ENCODE peak calls at places on chromosome 18, in ten cellular contexts. E, C, N, G, P, Q, I, L, H and U are unnamed samples.

GRCh38 chr18:7872569-7872968 is 305.5 kb downstream of the PTPRM start:
- DNase-seq in E (peak), C (peak), N (peak), G (peak), P (no peak), Q (no peak), I (no peak), L (peak), H (peak), U (no peak)

GRCh38 chr18:14075196-14075595 is 57.0 kb downstream of the ZNF519 start:
- DNase-seq in E (no peak), C (no peak), N (no peak), G (no peak), P (no peak), Q (no peak), I (no peak), L (no peak), H (no peak), U (no peak)

GRCh38 chr18:2547477-2548087 is 23.7 kb downstream of the METTL4 start:
- DNase-seq in E (peak), C (peak), N (peak), G (peak), P (peak), Q (no peak), I (peak), L (no peak), H (peak), U (peak)

GRCh38 chr18:76584414-76585310 is 89.6 kb upstream of the ZNF516 start:
- DNase-seq in E (no peak), C (no peak), N (no peak), G (no peak), P (no peak), Q (no peak), I (no peak), L (no peak), H (no peak), U (no peak)

GRCh38 chr18:57446322-57446721 is 11.1 kb downstream of the ONECUT2 start:
- DNase-seq in E (no peak), C (no peak), N (no peak), G (no peak), P (peak), Q (no peak), I (peak), L (no peak), H (peak), U (peak)

GRCh38 chr18:433297-433696 is 67.2 kb downstream of the COLEC12 start:
- DNase-seq in E (no peak), C (no peak), N (no peak), G (no peak), P (no peak), Q (no peak), I (peak), L (no peak), H (no peak), U (no peak)

GRCh38 chr18:79730804-79731203 is 51.2 kb downstream of the CTDP1 start:
- DNase-seq in E (no peak), C (no peak), N (no peak), G (no peak), P (no peak), Q (no peak), I (no peak), L (no peak), H (no peak), U (no peak)

GRCh38 chr18:44895176-44895798 is 214.6 kb downstream of the SETBP1 start:
- DNase-seq in E (peak), C (peak), N (peak), G (no peak), P (peak), Q (peak), I (no peak), L (peak), H (peak), U (peak)

GRCh38 chr18:52395146-52395852 is 55.3 kb downstream of the DCC start:
- DNase-seq in E (no peak), C (no peak), N (no peak), G (no peak), P (no peak), Q (no peak), I (no peak), L (no peak), H (no peak), U (no peak)

GRCh38 chr18:26406294-26406693 is 142.1 kb downstream of the KCTD1 start:
- DNase-seq in E (no peak), C (no peak), N (no peak), G (no peak), P (no peak), Q (no peak), I (no peak), L (no peak), H (no peak), U (no peak)

GRCh38 chr18:79949571-79950439 is 1.6 kb downstream of the SLC66A2 start:
- DNase-seq in E (peak), C (no peak), N (no peak), G (no peak), P (peak), Q (peak), I (no peak), L (no peak), H (no peak), U (peak)

GRCh38 chr18:9101730-9102390 is 639 bp upstream of the NDUFV2 start:
- DNase-seq in E (peak), C (peak), N (no peak), G (peak), P (peak), Q (no peak), I (no peak), L (no peak), H (peak), U (peak)

GRCh38 chr18:74268933-74269620 is 22.7 kb downstream of the CYB5A start:
- DNase-seq in E (peak), C (no peak), N (no peak), G (no peak), P (no peak), Q (no peak), I (no peak), L (no peak), H (no peak), U (no peak)

GRCh38 chr18:79695856-79696850 is 16.6 kb downstream of the CTDP1 start:
- DNase-seq in E (no peak), C (no peak), N (no peak), G (no peak), P (no peak), Q (no peak), I (no peak), L (no peak), H (no peak), U (no peak)

GRCh38 chr18:34809697-34810096 is 99.6 kb downstream of the DTNA start:
- DNase-seq in E (peak), C (peak), N (peak), G (peak), P (peak), Q (no peak), I (peak), L (peak), H (peak), U (no peak)
- TF ChIP-seq CTCF in E (peak), C (peak), N (peak), G (peak), P (peak), Q (no peak), I (peak), L (peak), H (peak), U (peak)

GRCh38 chr18:4765401-4765800 is 310.3 kb upstream of the DLGAP1 start:
- DNase-seq in E (no peak), C (no peak), N (no peak), G (no peak), P (no peak), Q (no peak), I (no peak), L (no peak), H (no peak), U (no peak)
- TF ChIP-seq CTCF in E (no peak), C (no peak), N (no peak), G (no peak), P (peak), Q (no peak), I (no peak), L (no peak), H (no peak), U (no peak)

GRCh38 chr18:12327510-12328178 is 19.6 kb downstream of the TUBB6 start:
- DNase-seq in E (peak), C (peak), N (no peak), G (peak), P (peak), Q (peak), I (peak), L (peak), H (peak), U (peak)
- TF ChIP-seq CTCF in E (peak), C (peak), N (peak), G (peak), P (peak), Q (peak), I (peak), L (peak), H (peak), U (peak)

DNA sequence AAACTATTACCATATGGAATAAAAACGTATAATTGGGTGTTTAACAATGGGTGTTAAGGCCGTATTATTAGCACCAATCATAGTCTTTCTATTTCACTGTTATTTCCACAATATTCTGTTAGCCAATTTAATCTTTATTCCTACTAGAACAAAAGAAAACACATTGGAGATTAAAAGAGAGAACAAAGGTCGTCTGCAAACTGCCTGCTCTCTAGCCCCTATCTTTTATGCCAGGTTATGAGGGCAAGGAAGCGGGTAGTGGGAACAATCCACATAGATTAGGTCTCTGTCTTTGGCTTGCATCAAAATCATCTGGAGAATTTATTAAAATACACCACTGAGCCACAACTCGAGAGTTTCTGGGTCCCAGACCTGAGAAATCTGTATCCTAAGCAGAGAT is 69.3 kb upstream of the DSC1 start:
- DNase-seq in E (no peak), C (no peak), N (no peak), G (no peak), P (no peak), Q (no peak), I (no peak), L (no peak), H (no peak), U (no peak)
- TF ChIP-seq CTCF in E (no peak), C (no peak), N (no peak), G (no peak), P (no peak), Q (no peak), I (no peak), L (no peak), H (no peak), U (no peak)

GRCh38 chr18:66523219-66523991 is 80.5 kb downstream of the CDH19 start:
- DNase-seq in E (no peak), C (no peak), N (no peak), G (no peak), P (no peak), Q (no peak), I (no peak), L (no peak), H (no peak), U (no peak)
- TF ChIP-seq CTCF in E (no peak), C (no peak), N (no peak), G (no peak), P (no peak), Q (no peak), I (no peak), L (no peak), H (no peak), U (no peak)